ENCODE peak calls at places on chromosomes 5 and 9, in ten cellular contexts. N, H, O, K, V, R, T, P, B and S are unnamed samples.

GRCh38 chr5:60652206-60652605 is 47.8 kb downstream of the DEPDC1B start:
- DNase-seq in B (no peak), H (peak; percentile 91), P (no peak), O (no peak), V (no peak), N (no peak), K (no peak), R (peak; percentile 92), T (peak; percentile 78), S (no peak)

GRCh38 chr5:169157064-169157463 is 143.9 kb downstream of the SLIT3 start:
- DNase-seq in R (no peak), N (no peak), K (no peak), V (no peak), T (no peak), O (peak; percentile 58), H (no peak), B (no peak), P (no peak), S (no peak)

GRCh38 chr9:35193762-35194161 is 32.0 kb downstream of the UNC13B start:
- DNase-seq in B (no peak), V (no peak), O (no peak), K (no peak), P (no peak), H (no peak), R (peak; percentile 3), N (no peak), T (peak; percentile 29), S (no peak)

GRCh38 chr9:124551472-124552339 is 44.5 kb upstream of the NR5A1 start:
- DNase-seq in B (peak; percentile 3), T (peak; percentile 79), O (peak; percentile 72), V (no peak), H (peak; percentile 76), R (peak; percentile 75), P (peak; percentile 15), K (peak; percentile 46), N (peak; percentile 84), S (no peak)

GRCh38 chr5:56615750-56616149 is 199.6 kb upstream of the MAP3K1 start:
- DNase-seq in O (no peak), K (no peak), R (peak; percentile 54), N (no peak), V (no peak), T (no peak), P (no peak), B (no peak), H (no peak), S (no peak)

GRCh38 chr5:158466196-158466595 is 607.3 kb upstream of the CLINT1 start:
- DNase-seq in N (no peak), B (no peak), R (no peak), V (no peak), O (no peak), T (no peak), K (no peak), H (no peak), P (no peak), S (no peak)

GRCh38 chr9:438066-438465 is 223.4 kb downstream of the DOCK8 start:
- DNase-seq in B (no peak), R (no peak), P (no peak), N (no peak), O (no peak), H (peak; percentile 81), V (no peak), T (peak; percentile 70), K (no peak), S (no peak)

GRCh38 chr9:128145536-128145935 is 3.7 kb upstream of the LCN2 start:
- DNase-seq in R (no peak), B (no peak), H (no peak), K (no peak), V (no peak), N (no peak), O (no peak), P (no peak), T (no peak), S (no peak)

GRCh38 chr5:122259995-122260394 is 52.0 kb upstream of the SNCAIP start:
- DNase-seq in O (peak; percentile 47), R (peak; percentile 77), H (peak; percentile 74), B (no peak), P (no peak), K (no peak), N (no peak), V (no peak), T (peak; percentile 45), S (no peak)